ENCODE peak calls at places on chromosome 16, in ten cellular contexts. Q, Y, J, M, H, C, Z, B, V and L are unnamed samples.

GRCh38 chr16:8646271-8646670 is 24.8 kb downstream of the METTL22 start:
- DNase-seq in V (no peak), Q (no peak), B (no peak), Z (no peak), C (no peak), J (no peak), Y (no peak), H (no peak), M (no peak), L (no peak)

GRCh38 chr16:58462997-58463891 is 36.7 kb upstream of the NDRG4 start:
- DNase-seq in C (no peak), H (peak), J (no peak), B (no peak), V (no peak), Z (no peak), M (no peak), Q (no peak), Y (no peak), L (no peak)

GRCh38 chr16:84356591-84357116 is 11.7 kb upstream of the ATP2C2 start:
- DNase-seq in B (no peak), M (no peak), J (no peak), Z (peak), C (no peak), Y (peak), V (no peak), Q (peak), H (peak), L (peak)

GRCh38 chr16:23104032-23104955 is 45.0 kb downstream of the USP31 start:
- DNase-seq in C (peak), Y (no peak), M (no peak), H (no peak), V (no peak), B (no peak), Z (peak), J (no peak), Q (no peak), L (peak)

GRCh38 chr16:56191807-56192643 is 736 bp downstream of the GNAO1 start:
- DNase-seq in Z (no peak), J (peak), H (peak), B (no peak), Y (no peak), V (no peak), Q (no peak), C (no peak), M (no peak), L (no peak)

GRCh38 chr16:75837264-75837663 is 111.0 kb upstream of the CPHXL start:
- DNase-seq in C (no peak), Q (no peak), B (no peak), J (no peak), V (no peak), H (no peak), M (no peak), Y (no peak), Z (no peak), L (no peak)

GRCh38 chr16:88329726-88330700 is 52.7 kb upstream of the ZNF469 start:
- DNase-seq in V (no peak), M (no peak), C (no peak), Z (no peak), Y (no peak), Q (no peak), H (no peak), B (no peak), J (no peak), L (no peak)

GRCh38 chr16:64656471-64656870 is 465.4 kb downstream of the CDH11 start:
- DNase-seq in H (no peak), V (no peak), J (no peak), C (no peak), Q (no peak), M (no peak), Z (no peak), B (no peak), Y (no peak), L (no peak)

GRCh38 chr16:86824751-86825310 is 246.5 kb downstream of the FOXL1 start:
- DNase-seq in Y (no peak), H (no peak), M (no peak), Q (no peak), V (peak), B (no peak), J (no peak), Z (no peak), C (no peak), L (no peak)

GRCh38 chr16:58393138-58393504 is 850 bp downstream of the GINS3 start:
- DNase-seq in B (no peak), H (peak), M (no peak), Q (no peak), Y (no peak), C (no peak), Z (no peak), J (no peak), V (no peak), L (no peak)

GRCh38 chr16:65469116-65469515 is 347.3 kb upstream of the CDH11 start:
- DNase-seq in H (no peak), B (no peak), Y (no peak), V (no peak), J (no peak), M (no peak), Z (no peak), Q (no peak), C (no peak), L (no peak)

GRCh38 chr16:35713762-35714650 is 2254.6 kb downstream of the TP53TG3F start:
- DNase-seq in B (no peak), Q (no peak), J (no peak), Z (no peak), V (no peak), Y (no peak), H (no peak), M (no peak), C (no peak), L (no peak)

GRCh38 chr16:54715011-54715410 is 215.7 kb upstream of the IRX5 start:
- DNase-seq in M (no peak), C (no peak), V (no peak), H (no peak), J (no peak), Z (no peak), Y (no peak), Q (no peak), B (no peak), L (no peak)
- TF ChIP-seq CTCF in M (no peak), C (no peak), V (no peak), H (no peak), J (no peak), Z (no peak), Y (no peak), Q (no peak), B (no peak), L (no peak)

GRCh38 chr16:80092686-80093085 is 448.1 kb upstream of the DYNLRB2 start:
- DNase-seq in Z (no peak), C (no peak), B (no peak), Q (no peak), Y (no peak), V (no peak), M (no peak), J (no peak), H (no peak), L (no peak)
- H3K27ac ChIP-seq in Z (no peak), C (no peak), B (no peak), Q (no peak), Y (no peak), V (no peak), M (no peak), J (no peak), H (no peak), L (no peak)

GRCh38 chr16:31870809-31871208 is 2.8 kb upstream of the ZNF267 start:
- DNase-seq in H (no peak), Z (no peak), Q (no peak), V (no peak), C (no peak), B (no peak), M (no peak), J (no peak), Y (no peak), L (no peak)

GRCh38 chr16:31869511-31870201 is 4.0 kb upstream of the ZNF267 start:
- DNase-seq in V (peak), J (no peak), H (no peak), Z (peak), C (no peak), Q (no peak), M (peak), Y (no peak), B (peak), L (no peak)

GRCh38 chr16:31868164-31868563 is 5.4 kb upstream of the ZNF267 start:
- DNase-seq in Z (no peak), J (no peak), B (no peak), Q (no peak), H (no peak), V (no peak), Y (no peak), C (no peak), M (no peak), L (no peak)

GRCh38 chr16:31871510-31871909 is 2.1 kb upstream of the ZNF267 start:
- DNase-seq in V (no peak), Q (no peak), B (no peak), Z (no peak), C (no peak), H (no peak), J (no peak), M (no peak), Y (no peak), L (no peak)

GRCh38 chr16:31868701-31869167 is 4.9 kb upstream of the ZNF267 start:
- DNase-seq in H (peak), C (peak), Y (peak), Z (peak), Q (peak), J (peak), M (peak), B (peak), V (peak), L (peak)
- H3K4me3 ChIP-seq in H (no peak), C (no peak), Y (no peak), Z (no peak), Q (no peak), J (no peak), M (no peak), B (peak), V (no peak), L (no peak)

GRCh38 chr16:50742521-50743150 is 750 bp downstream of the CYLD start:
- DNase-seq in J (peak), Z (peak), M (peak), B (no peak), V (peak), Q (no peak), Y (no peak), H (peak), C (no peak), L (no peak)

GRCh38 chr16:50739031-50739430 is 2.9 kb upstream of the CYLD start:
- DNase-seq in H (no peak), C (no peak), M (no peak), Y (no peak), V (no peak), Q (no peak), B (no peak), J (no peak), Z (no peak), L (no peak)

GRCh38 chr16:50740747-50741146 is 1.1 kb upstream of the CYLD start:
- DNase-seq in V (no peak), J (no peak), H (no peak), Z (no peak), M (no peak), B (no peak), Q (no peak), Y (no peak), C (no peak), L (no peak)

GRCh38 chr16:50741808-50742520 is at the start of gene CYLD:
- DNase-seq in M (peak), Y (peak), Q (peak), Z (peak), B (peak), J (peak), C (peak), V (peak), H (peak), L (peak)

DNA sequence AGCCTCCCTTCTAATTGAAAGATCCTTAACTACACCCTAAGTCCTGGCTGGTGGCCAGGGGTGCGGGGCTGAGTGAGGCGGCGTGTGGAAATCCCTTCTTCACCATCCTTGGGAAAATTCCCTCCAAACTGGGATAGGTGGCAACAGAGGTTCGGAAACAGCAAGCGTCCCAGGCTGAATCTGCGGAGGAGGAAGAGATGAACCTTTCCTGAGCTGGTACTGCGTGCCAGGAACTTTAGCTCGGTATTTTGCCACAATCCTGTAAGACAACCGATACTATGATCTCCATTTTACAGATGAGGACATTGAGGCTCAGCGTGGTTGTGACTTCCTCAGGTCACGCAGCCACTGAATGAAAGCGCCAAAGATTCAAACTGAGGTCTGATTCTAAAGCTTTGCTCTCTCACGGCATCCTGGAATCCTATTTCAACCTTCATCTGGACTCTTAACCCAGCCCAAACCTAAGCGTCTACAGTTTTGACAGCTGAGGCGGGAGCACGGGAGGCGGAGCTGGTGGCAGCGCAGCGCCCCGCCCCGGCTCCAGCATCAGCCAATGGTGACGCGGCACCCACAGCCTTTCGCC is 570 bp upstream of the CYLD start:
- DNase-seq in Z (peak), B (no peak), J (peak), H (peak), M (peak), V (peak), Y (no peak), Q (no peak), C (peak), L (no peak)
- TF ChIP-seq CTCF in Z (no peak), B (no peak), J (no peak), H (no peak), M (no peak), V (no peak), Y (no peak), Q (no peak), C (no peak), L (no peak)

GRCh38 chr16:2027024-2028010 is 615 bp downstream of the NHERF2 start:
- DNase-seq in V (no peak), Z (no peak), C (peak), H (peak), M (no peak), J (no peak), Y (no peak), Q (no peak), B (no peak), L (no peak)
- H3K27ac ChIP-seq in V (no peak), Z (peak), C (peak), H (no peak), M (peak), J (peak), Y (peak), Q (peak), B (no peak), L (peak)

GRCh38 chr16:77938913-77939312 is 83.4 kb upstream of the CLEC3A start:
- DNase-seq in C (no peak), J (no peak), Y (no peak), Z (no peak), Q (no peak), H (no peak), B (no peak), V (no peak), M (no peak), L (no peak)

GRCh38 chr16:77937473-77938195 is 84.7 kb upstream of the CLEC3A start:
- DNase-seq in Z (no peak), Q (no peak), Y (no peak), V (no peak), H (no peak), C (peak), M (no peak), B (no peak), J (no peak), L (no peak)
- H3K4me3 ChIP-seq in Z (no peak), Q (no peak), Y (no peak), V (no peak), H (no peak), C (no peak), M (no peak), B (no peak), J (no peak), L (no peak)

DNA sequence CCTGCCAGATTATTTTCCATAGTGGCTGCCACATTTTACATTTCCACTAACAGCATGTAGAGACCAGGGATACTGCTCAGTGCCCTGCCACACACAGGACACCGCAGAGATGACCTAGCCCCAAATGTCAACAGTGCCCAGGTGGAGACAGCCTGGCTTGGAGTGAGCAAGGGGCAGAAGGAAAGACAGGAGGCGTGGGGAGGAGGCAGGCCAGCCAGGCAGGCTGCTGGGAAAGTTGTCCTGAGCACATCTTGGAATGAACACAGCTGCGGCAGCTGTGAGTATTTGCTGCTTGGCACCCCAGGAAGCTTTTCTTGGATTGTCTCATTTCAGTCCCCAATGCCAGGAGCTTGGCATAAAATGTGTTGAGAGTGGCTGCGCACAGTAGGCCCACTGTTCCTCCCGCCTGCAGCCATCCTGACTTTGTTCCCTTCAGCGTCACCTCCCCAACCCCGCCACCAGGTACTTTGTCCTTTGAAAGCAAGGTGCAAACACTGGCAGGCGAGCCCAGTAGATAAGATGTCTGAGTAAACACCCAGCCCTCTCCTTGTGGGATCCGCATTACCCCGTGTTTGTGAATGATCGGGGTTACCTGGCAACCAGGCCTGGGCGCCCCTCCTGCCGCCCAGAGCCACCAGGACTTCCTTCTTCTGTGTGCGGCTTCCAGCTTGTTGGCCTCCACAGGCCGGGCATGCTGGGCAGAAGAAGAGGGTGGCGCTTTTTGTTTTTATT is 114.0 kb downstream of the CMIP start:
- DNase-seq in J (no peak), H (peak), Q (peak), B (no peak), M (peak), Y (no peak), V (no peak), Z (peak), C (peak), L (peak)
- TF ChIP-seq CTCF in J (no peak), H (no peak), Q (no peak), B (no peak), M (no peak), Y (no peak), V (no peak), Z (no peak), C (no peak), L (no peak)

DNA sequence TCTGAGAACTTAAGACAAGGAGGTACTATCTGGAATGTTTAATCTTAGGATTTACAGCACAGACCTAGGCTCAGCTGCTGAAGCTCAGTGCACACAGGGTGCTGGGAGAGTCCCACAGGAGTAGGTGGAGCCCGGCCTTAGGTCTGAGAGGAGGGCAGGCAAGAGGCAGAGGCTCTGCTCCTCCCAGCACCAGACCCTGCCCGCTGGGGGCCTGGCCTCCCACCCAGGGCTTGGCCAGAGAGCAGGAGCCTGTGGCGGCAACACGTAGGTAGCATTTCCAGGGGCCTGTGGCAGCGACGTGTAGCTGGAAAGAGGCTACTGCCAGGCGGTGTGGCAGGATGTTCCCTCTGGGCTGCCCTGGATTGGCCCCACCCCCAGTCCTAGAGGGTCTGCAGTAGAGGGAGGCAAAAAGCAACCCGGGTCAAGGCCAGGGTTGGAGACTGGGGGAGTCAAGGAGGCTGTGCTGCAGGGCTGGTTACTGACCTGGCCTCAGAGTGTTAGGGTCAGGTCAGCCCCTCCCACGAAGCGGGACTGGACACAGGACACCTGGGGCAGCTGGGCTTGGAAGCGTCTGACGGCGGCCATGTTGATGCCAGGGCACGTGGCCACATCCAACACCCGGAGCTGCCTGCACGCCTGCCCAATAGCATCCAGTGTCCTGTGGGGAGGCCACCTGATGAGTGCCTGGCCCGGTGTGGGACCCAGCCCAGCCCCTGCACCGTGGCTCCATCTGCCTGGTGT is 8.4 kb downstream of the ELMO3 start:
- DNase-seq in J (no peak), C (no peak), Z (no peak), B (no peak), Q (no peak), M (no peak), Y (no peak), H (peak), V (no peak), L (no peak)
- H3K27ac ChIP-seq in J (no peak), C (peak), Z (no peak), B (no peak), Q (no peak), M (no peak), Y (no peak), H (peak), V (no peak), L (no peak)

GRCh38 chr16:6643083-6643686 is 689.5 kb upstream of the RBFOX1 start:
- DNase-seq in B (peak), J (peak), V (peak), Q (peak), C (peak), Z (peak), Y (peak), H (peak), M (peak), L (peak)
- H3K4me3 ChIP-seq in B (no peak), J (no peak), V (no peak), Q (no peak), C (no peak), Z (no peak), Y (no peak), H (no peak), M (no peak), L (no peak)